ENCODE peak calls at places on chromosomes 16 and 17, in nine cellular contexts. One of them, this sample, is unnamed.

GRCh38 chr17:67574658-67575293 is 143.0 kb upstream of the NOL11 start:
- DNase-seq in GM20000: peak; percentile 29
- DNase-seq in HFF-Myc: no peak
- DNase-seq in NCI-H1092: no peak
- DNase-seq in activated CD8-positive, alpha-beta memory T cell treated with anti-CD3 and anti-CD28 coated beads for 4 hours: no peak
- DNase-seq in stimulated activated CD4-positive, alpha-beta T cell treated with anti-CD3 and anti-CD28 coated beads, Interleukin-1b, Interleukin-23, amount 100 ng/mL, for 24 hours: no peak
- DNase-seq in left colon: no peak
- DNase-seq in right lobe of liver: no peak
- DNase-seq in head of caudate nucleus: peak; percentile 8
- DNase-seq in this sample: no peak

GRCh38 chr17:2755941-2756724 is 6.7 kb upstream of the CCDC92B start:
- DNase-seq in GM20000: no peak
- DNase-seq in HFF-Myc: no peak
- DNase-seq in NCI-H1092: no peak
- DNase-seq in activated CD8-positive, alpha-beta memory T cell treated with anti-CD3 and anti-CD28 coated beads for 4 hours: no peak
- DNase-seq in stimulated activated CD4-positive, alpha-beta T cell treated with anti-CD3 and anti-CD28 coated beads, Interleukin-1b, Interleukin-23, amount 100 ng/mL, for 24 hours: no peak
- DNase-seq in left colon: peak; percentile 35
- DNase-seq in right lobe of liver: no peak
- DNase-seq in head of caudate nucleus: no peak
- DNase-seq in this sample: no peak

GRCh38 chr17:31582151-31582907 is 190.9 kb downstream of the RAB11FIP4 start:
- DNase-seq in GM20000: peak; percentile 74
- DNase-seq in HFF-Myc: no peak
- DNase-seq in NCI-H1092: no peak
- DNase-seq in activated CD8-positive, alpha-beta memory T cell treated with anti-CD3 and anti-CD28 coated beads for 4 hours: no peak
- DNase-seq in stimulated activated CD4-positive, alpha-beta T cell treated with anti-CD3 and anti-CD28 coated beads, Interleukin-1b, Interleukin-23, amount 100 ng/mL, for 24 hours: no peak
- DNase-seq in left colon: peak; percentile 44
- DNase-seq in right lobe of liver: peak; percentile 60
- DNase-seq in head of caudate nucleus: peak; percentile 56
- DNase-seq in this sample: no peak

GRCh38 chr17:61461967-61462733 is 9.9 kb downstream of the TBX4 start:
- DNase-seq in GM20000: no peak
- DNase-seq in HFF-Myc: no peak
- DNase-seq in NCI-H1092: no peak
- DNase-seq in activated CD8-positive, alpha-beta memory T cell treated with anti-CD3 and anti-CD28 coated beads for 4 hours: no peak
- DNase-seq in stimulated activated CD4-positive, alpha-beta T cell treated with anti-CD3 and anti-CD28 coated beads, Interleukin-1b, Interleukin-23, amount 100 ng/mL, for 24 hours: no peak
- DNase-seq in left colon: no peak
- DNase-seq in right lobe of liver: no peak
- DNase-seq in head of caudate nucleus: no peak
- DNase-seq in this sample: no peak

GRCh38 chr16:72990003-72990521 is 57.9 kb downstream of the ZFHX3 start:
- DNase-seq in GM20000: no peak
- DNase-seq in HFF-Myc: peak; percentile 43
- DNase-seq in NCI-H1092: no peak
- DNase-seq in activated CD8-positive, alpha-beta memory T cell treated with anti-CD3 and anti-CD28 coated beads for 4 hours: no peak
- DNase-seq in stimulated activated CD4-positive, alpha-beta T cell treated with anti-CD3 and anti-CD28 coated beads, Interleukin-1b, Interleukin-23, amount 100 ng/mL, for 24 hours: no peak
- DNase-seq in left colon: peak; percentile 45
- DNase-seq in right lobe of liver: no peak
- DNase-seq in head of caudate nucleus: peak; percentile 32
- DNase-seq in this sample: peak; percentile 92

GRCh38 chr16:73350707-73351452 is 303.0 kb upstream of the ZFHX3 start:
- DNase-seq in GM20000: no peak
- DNase-seq in HFF-Myc: no peak
- DNase-seq in NCI-H1092: no peak
- DNase-seq in activated CD8-positive, alpha-beta memory T cell treated with anti-CD3 and anti-CD28 coated beads for 4 hours: no peak
- DNase-seq in stimulated activated CD4-positive, alpha-beta T cell treated with anti-CD3 and anti-CD28 coated beads, Interleukin-1b, Interleukin-23, amount 100 ng/mL, for 24 hours: no peak
- DNase-seq in left colon: no peak
- DNase-seq in right lobe of liver: peak; percentile 56
- DNase-seq in head of caudate nucleus: no peak
- DNase-seq in this sample: no peak

GRCh38 chr17:20145567-20145966 is 136.4 kb downstream of the SPECC1 start:
- DNase-seq in GM20000: no peak
- DNase-seq in HFF-Myc: no peak
- DNase-seq in NCI-H1092: no peak
- DNase-seq in activated CD8-positive, alpha-beta memory T cell treated with anti-CD3 and anti-CD28 coated beads for 4 hours: no peak
- DNase-seq in stimulated activated CD4-positive, alpha-beta T cell treated with anti-CD3 and anti-CD28 coated beads, Interleukin-1b, Interleukin-23, amount 100 ng/mL, for 24 hours: no peak
- DNase-seq in left colon: no peak
- DNase-seq in right lobe of liver: no peak
- DNase-seq in head of caudate nucleus: no peak
- DNase-seq in this sample: no peak

GRCh38 chr16:54240180-54241125 is 46.1 kb downstream of the IRX3 start:
- DNase-seq in GM20000: no peak
- DNase-seq in HFF-Myc: no peak
- DNase-seq in NCI-H1092: no peak
- DNase-seq in activated CD8-positive, alpha-beta memory T cell treated with anti-CD3 and anti-CD28 coated beads for 4 hours: no peak
- DNase-seq in stimulated activated CD4-positive, alpha-beta T cell treated with anti-CD3 and anti-CD28 coated beads, Interleukin-1b, Interleukin-23, amount 100 ng/mL, for 24 hours: no peak
- DNase-seq in left colon: no peak
- DNase-seq in right lobe of liver: no peak
- DNase-seq in head of caudate nucleus: no peak
- DNase-seq in this sample: no peak

GRCh38 chr17:82437325-82437668 is 13.3 kb downstream of the CYBC1 start:
- DNase-seq in GM20000: no peak
- DNase-seq in HFF-Myc: no peak
- DNase-seq in NCI-H1092: no peak
- DNase-seq in activated CD8-positive, alpha-beta memory T cell treated with anti-CD3 and anti-CD28 coated beads for 4 hours: no peak
- DNase-seq in stimulated activated CD4-positive, alpha-beta T cell treated with anti-CD3 and anti-CD28 coated beads, Interleukin-1b, Interleukin-23, amount 100 ng/mL, for 24 hours: no peak
- DNase-seq in left colon: no peak
- DNase-seq in right lobe of liver: no peak
- DNase-seq in head of caudate nucleus: no peak
- DNase-seq in this sample: no peak

This sample was measured in fibroblast of the conjunctiva.